ENCODE peak calls at places on chromosomes 5 and 9, in four cellular contexts. N is GM23338, E is H1, W is stomach. U is an unnamed sample.

GRCh38 chr5:52063186-52063585 is 679.9 kb downstream of the ISL1 start:
- DNase-seq in W (no peak), N (no peak), E (no peak), U (no peak)

GRCh38 chr9:69131682-69132081 is 42.4 kb upstream of the TJP2 start:
- DNase-seq in N (no peak), W (no peak), E (no peak), U (no peak)

GRCh38 chr5:102638316-102638715 is 116.8 kb upstream of the PAM start:
- DNase-seq in E (no peak), W (no peak), N (no peak), U (no peak)

GRCh38 chr5:90056911-90057705 is 352.4 kb downstream of the CETN3 start:
- DNase-seq in W (no peak), E (no peak), N (peak; percentile 60), U (no peak)

GRCh38 chr9:83382421-83382820 is 155.8 kb downstream of the FRMD3 start:
- DNase-seq in N (no peak), E (no peak), W (no peak), U (no peak)

GRCh38 chr5:5598547-5599113 is 176.2 kb downstream of the ICE1 start:
- DNase-seq in N (peak; percentile 14), E (no peak), W (no peak), U (no peak)

GRCh38 chr9:37909326-37909725 is 5.4 kb upstream of the SLC25A51 start:
- DNase-seq in N (no peak), E (no peak), W (no peak), U (no peak)

GRCh38 chr9:5825896-5826622 is 6.9 kb downstream of the ERMP1 start:
- DNase-seq in W (no peak), E (no peak), N (no peak), U (no peak)

GRCh38 chr9:109574061-109574882 is 76.2 kb upstream of the PTPN3 start:
- DNase-seq in E (no peak), W (no peak), N (peak; percentile 79), U (no peak)

GRCh38 chr5:40570408-40571129 is 109.1 kb upstream of the PTGER4 start:
- DNase-seq in W (no peak), N (no peak), E (no peak), U (no peak)

GRCh38 chr9:19269582-19269981 is 39.1 kb downstream of the DENND4C start:
- DNase-seq in N (no peak), W (no peak), E (no peak), U (no peak)

GRCh38 chr5:76982450-76982849 is 29.6 kb downstream of the CRHBP start:
- DNase-seq in W (no peak), N (no peak), E (no peak), U (no peak)

GRCh38 chr5:74679968-74680367 is 5.1 kb upstream of the HEXB start:
- DNase-seq in W (no peak), N (no peak), E (no peak), U (no peak)

GRCh38 chr9:2657427-2657826 is 35.8 kb downstream of the VLDLR start:
- DNase-seq in N (no peak), E (no peak), W (no peak), U (no peak)
- TF ChIP-seq POLR2AphosphoS5 in N (peak; percentile 24), E (peak; percentile 47), W (no peak), U (no peak)

DNA sequence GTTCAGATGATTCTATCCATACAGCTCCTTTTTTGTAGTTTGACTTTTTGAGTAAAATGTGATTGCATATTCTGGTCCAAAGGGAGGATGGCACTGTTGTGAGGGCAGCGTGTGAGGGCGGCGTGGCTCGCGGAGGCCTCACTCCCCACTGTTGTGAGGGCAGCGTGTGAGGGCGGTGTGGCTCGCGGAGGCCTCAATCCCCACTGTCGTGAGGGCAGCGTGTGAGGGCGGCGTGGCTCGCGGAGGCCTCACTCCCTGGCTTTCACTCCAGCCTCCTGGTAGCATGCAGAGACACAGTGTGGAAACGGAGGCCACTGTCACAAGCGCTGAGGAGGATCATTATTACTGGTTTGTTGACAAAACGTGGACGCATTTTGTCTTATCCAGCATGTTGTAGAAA is 79.0 kb downstream of the EHMT1 start:
- DNase-seq in E (no peak), N (no peak), W (no peak), U (no peak)
- TF ChIP-seq POLR2AphosphoS5 in E (no peak), N (no peak), W (no peak), U (no peak)

GRCh38 chr9:14926941-14927624 is 16.9 kb upstream of the FREM1 start:
- DNase-seq in W (no peak), E (no peak), N (no peak), U (no peak)
- TF ChIP-seq POLR2AphosphoS5 in W (no peak), E (no peak), N (no peak), U (no peak)

DNA sequence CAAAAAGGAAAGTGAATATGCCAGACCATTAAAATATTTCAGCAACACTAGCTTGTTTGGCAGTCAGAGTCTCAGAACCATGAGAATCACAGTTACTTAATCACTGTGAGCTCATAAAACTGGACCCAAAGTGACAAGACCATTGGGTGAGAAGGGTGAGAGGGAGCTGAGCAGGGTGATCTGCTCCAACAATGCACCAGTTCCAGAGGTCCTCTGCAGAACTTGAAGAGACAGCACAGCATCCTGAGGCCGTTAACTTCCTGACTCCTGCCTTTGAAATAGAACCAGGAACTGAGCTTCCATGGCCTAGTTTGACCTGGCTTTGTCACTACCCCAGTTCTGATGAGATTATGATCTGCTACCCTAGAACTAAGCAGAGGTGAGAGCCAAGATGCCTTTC is 57.4 kb downstream of the NFIB start:
- DNase-seq in E (no peak), N (no peak), W (no peak), U (no peak)
- TF ChIP-seq POLR2AphosphoS5 in E (no peak), N (no peak), W (no peak), U (peak; percentile 37)

GRCh38 chr5:138874771-138875628 is at the start of gene LRRTM2:
- DNase-seq in N (no peak), W (no peak), E (no peak), U (no peak)
- TF ChIP-seq POLR2AphosphoS5 in N (no peak), W (no peak), E (no peak), U (no peak)

GRCh38 chr9:138042146-138042545 is 164.6 kb downstream of the CACNA1B start:
- DNase-seq in E (no peak), N (no peak), W (peak; percentile 5), U (peak; percentile 4)
- TF ChIP-seq POLR2AphosphoS5 in E (no peak), N (no peak), W (no peak), U (no peak)

GRCh38 chr5:146788918-146789317 is 89.6 kb downstream of the PPP2R2B start:
- DNase-seq in N (peak; percentile 81), W (no peak), E (no peak), U (no peak)
- TF ChIP-seq POLR2AphosphoS5 in N (peak; percentile 40), W (no peak), E (no peak), U (no peak)

GRCh38 chr9:127389391-127390242 is 7.4 kb upstream of the SLC2A8 start:
- DNase-seq in W (no peak), E (no peak), N (no peak), U (no peak)

GRCh38 chr9:127390243-127390535 is 6.8 kb upstream of the SLC2A8 start:
- DNase-seq in E (no peak), N (no peak), W (no peak), U (no peak)

GRCh38 chr9:127388856-127389238 is 8.1 kb upstream of the SLC2A8 start:
- DNase-seq in W (no peak), E (no peak), N (no peak), U (no peak)

GRCh38 chr9:127386981-127387380 is 10.0 kb upstream of the SLC2A8 start:
- DNase-seq in E (no peak), W (no peak), N (no peak), U (no peak)

DNA sequence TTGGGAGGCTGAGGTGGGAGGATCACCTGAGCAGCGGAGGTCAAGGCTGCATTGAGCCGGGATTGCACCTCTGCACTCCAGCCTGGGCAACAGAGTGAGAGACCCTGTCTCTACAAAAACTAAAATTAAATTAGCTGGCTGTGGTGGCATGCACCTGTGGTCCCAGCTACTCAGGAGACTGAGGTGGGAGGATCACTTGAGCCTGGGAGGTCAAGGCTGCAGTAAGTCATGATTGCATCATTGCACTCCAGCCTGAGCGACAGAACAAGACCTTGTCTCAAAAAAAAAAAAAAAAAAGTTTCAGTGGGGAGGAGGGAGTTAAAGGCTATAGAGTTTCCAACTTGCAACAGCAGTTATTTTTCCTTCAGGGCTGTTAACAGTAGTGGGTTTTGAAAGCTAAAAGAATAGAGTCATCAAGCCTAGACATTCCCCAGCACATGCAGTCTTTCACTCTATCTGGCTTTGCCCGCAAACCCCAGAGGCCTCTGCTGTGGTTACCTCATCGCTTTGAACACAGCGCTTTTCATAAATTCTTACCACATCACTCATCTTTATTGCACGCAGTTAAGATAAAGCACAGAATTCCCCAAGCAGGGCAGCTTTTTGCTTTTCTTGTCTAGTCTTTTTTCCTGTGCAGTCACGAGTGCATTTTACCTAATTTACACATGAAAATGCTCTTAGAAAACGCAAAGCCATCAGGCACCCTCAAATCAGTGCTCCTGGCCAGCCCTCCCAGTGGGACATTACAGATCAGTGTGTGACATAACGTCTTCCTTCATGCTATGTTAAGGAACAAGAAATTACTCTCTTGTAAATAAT is 8.7 kb upstream of the SLC2A8 start:
- DNase-seq in E (no peak), W (no peak), N (no peak), U (no peak)
- TF ChIP-seq POLR2AphosphoS5 in E (no peak), W (no peak), N (no peak), U (no peak)

DNA sequence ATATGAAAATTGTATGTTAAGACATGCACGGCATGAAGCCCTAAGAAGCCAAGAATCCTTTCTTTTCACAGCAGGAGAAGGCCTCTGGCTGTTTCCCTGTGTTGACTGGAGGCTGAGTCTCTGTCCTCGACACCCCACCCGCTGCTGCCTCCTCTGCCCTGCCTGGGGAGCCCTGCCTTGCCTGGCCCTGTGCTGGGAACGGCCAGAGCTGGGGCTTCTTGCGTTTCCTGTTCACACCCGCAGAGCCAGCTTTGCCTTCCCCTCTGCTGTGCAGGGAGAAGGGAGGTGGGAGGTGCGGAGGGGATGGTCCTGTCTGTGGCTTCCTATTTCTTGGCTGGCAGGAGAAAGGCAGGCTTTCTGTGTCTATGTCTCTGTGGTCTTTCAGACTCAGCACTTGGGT is 6.9 kb upstream of the GMCL2 start:
- DNase-seq in W (no peak), N (no peak), E (no peak), U (peak; percentile 46)
- TF ChIP-seq POLR2AphosphoS5 in W (no peak), N (no peak), E (no peak), U (no peak)

GRCh38 chr9:132509921-132510874 is 72.2 kb upstream of the BARHL1 start:
- DNase-seq in E (no peak), N (no peak), W (no peak), U (no peak)

GRCh38 chr9:132506907-132507669 is 75.3 kb upstream of the BARHL1 start:
- DNase-seq in N (no peak), W (no peak), E (no peak), U (no peak)

GRCh38 chr9:132504452-132504851 is 78.0 kb upstream of the BARHL1 start:
- DNase-seq in W (no peak), E (no peak), N (no peak), U (no peak)

GRCh38 chr9:132505961-132506691 is 76.3 kb upstream of the BARHL1 start:
- DNase-seq in N (no peak), E (no peak), W (no peak), U (no peak)

GRCh38 chr9:132507670-132508469 is 74.5 kb upstream of the BARHL1 start:
- DNase-seq in W (peak; percentile 70), N (peak; percentile 89), E (peak; percentile 87), U (peak; percentile 27)
- TF ChIP-seq POLR2AphosphoS5 in W (no peak), N (no peak), E (no peak), U (no peak)